ENCODE peak calls at places on chromosome 9, in four cellular contexts. G, P, J and E are unnamed samples.

GRCh38 chr9:7154650-7155049 is 396.9 kb downstream of the KDM4C start:
- DNase-seq in G (no peak), P (no peak), J (no peak), E (no peak)

GRCh38 chr9:105911104-105911911 is 217.0 kb downstream of the TMEM38B start:
- DNase-seq in G (no peak), J (no peak), P (no peak), E (no peak)

GRCh38 chr9:38445154-38446043 is 21.1 kb upstream of the IGFBPL1 start:
- DNase-seq in G (no peak), P (no peak), J (no peak), E (no peak)

GRCh38 chr9:126411225-126411947 is 84.8 kb downstream of the MVB12B start:
- DNase-seq in P (no peak), G (no peak), J (no peak), E (no peak)

GRCh38 chr9:134492281-134492691 is 149.3 kb upstream of the COL5A1 start:
- DNase-seq in G (no peak), J (no peak), P (no peak), E (no peak)

GRCh38 chr9:123682746-123683145 is 247.2 kb downstream of the DENND1A start:
- DNase-seq in G (no peak), P (no peak), J (no peak), E (no peak)

GRCh38 chr9:135165003-135165711 is 77.7 kb downstream of the OLFM1 start:
- DNase-seq in J (no peak), G (no peak), P (no peak), E (no peak)

GRCh38 chr9:115367780-115368179 is 249.8 kb upstream of the TNC start:
- DNase-seq in G (no peak), P (no peak), J (no peak), E (no peak)

GRCh38 chr9:83013867-83014605 is 48.9 kb downstream of the RASEF start:
- DNase-seq in P (no peak), J (no peak), G (no peak), E (no peak)

GRCh38 chr9:133167096-133167695 is 3.5 kb upstream of the GBGT1 start:
- DNase-seq in P (no peak), G (no peak), J (no peak), E (no peak)

GRCh38 chr9:87354176-87354575 is 143.5 kb upstream of the DAPK1 start:
- DNase-seq in P (no peak), G (no peak), J (no peak), E (no peak)

GRCh38 chr9:14356376-14356775 is 42.4 kb upstream of the NFIB start:
- DNase-seq in P (no peak), G (no peak), J (no peak), E (no peak)

GRCh38 chr9:133969681-133970580 is 22.2 kb downstream of the VAV2 start:
- DNase-seq in P (no peak), G (no peak), J (no peak), E (no peak)

GRCh38 chr9:115884846-115885245 is 268.7 kb upstream of the PAPPA start:
- DNase-seq in J (no peak), G (no peak), P (no peak), E (no peak)

GRCh38 chr9:18261143-18261542 is 212.8 kb upstream of the ADAMTSL1 start:
- DNase-seq in J (no peak), P (no peak), G (no peak), E (no peak)

GRCh38 chr9:36148652-36149051 is 12.1 kb downstream of the GLIPR2 start:
- DNase-seq in P (peak), J (peak), G (peak), E (peak)

GRCh38 chr9:70873506-70873905 is 247.9 kb downstream of the TRPM3 start:
- DNase-seq in J (no peak), G (no peak), P (no peak), E (no peak)

GRCh38 chr9:131608469-131609115 is 63.3 kb downstream of the PRRT1B start:
- DNase-seq in G (no peak), P (no peak), J (no peak), E (no peak)

GRCh38 chr9:122356627-122357026 is 14.2 kb upstream of the PTGS1 start:
- DNase-seq in J (no peak), G (no peak), P (no peak), E (no peak)

GRCh38 chr9:94746541-94747505 is 20.3 kb downstream of the AOPEP start:
- DNase-seq in P (no peak), J (no peak), G (no peak), E (no peak)

GRCh38 chr9:130858734-130859705 is 24.0 kb downstream of the ABL1 start:
- DNase-seq in G (no peak), P (no peak), J (no peak), E (no peak)

GRCh38 chr9:30197954-30198353 is 2186.5 kb upstream of the ACO1 start:
- DNase-seq in G (no peak), J (peak), P (no peak), E (no peak)

GRCh38 chr9:71485306-71485705 is 283.0 kb downstream of the CEMIP2 start:
- DNase-seq in P (no peak), J (no peak), G (no peak), E (no peak)

GRCh38 chr9:129411501-129412175 is 209.3 kb downstream of the C9orf50 start:
- DNase-seq in G (no peak), P (no peak), J (no peak), E (no peak)

GRCh38 chr9:19451240-19452087 is 42.7 kb downstream of the ACER2 start:
- DNase-seq in G (no peak), P (no peak), J (no peak), E (no peak)

GRCh38 chr9:90805006-90805993 is 3.7 kb downstream of the SYK start:
- DNase-seq in P (no peak), J (peak), G (no peak), E (no peak)

GRCh38 chr9:128420060-128420650 is 502 bp upstream of the CERCAM start:
- DNase-seq in J (peak), P (peak), G (peak), E (peak)

GRCh38 chr9:12085401-12085800 is 607.8 kb upstream of the TYRP1 start:
- DNase-seq in G (no peak), P (no peak), J (no peak), E (no peak)

GRCh38 chr9:136596630-136597031 is 50.8 kb upstream of the NOTCH1 start:
- DNase-seq in P (no peak), J (no peak), G (no peak), E (no peak)

GRCh38 chr9:42852133-42852532 is 668.7 kb downstream of the SPATA31A6 start:
- DNase-seq in G (no peak), P (no peak), J (peak), E (no peak)

GRCh38 chr9:112012026-112012902 is 115.7 kb downstream of the UGCG start:
- DNase-seq in J (peak), G (no peak), P (no peak), E (no peak)

GRCh38 chr9:8718121-8718725 is 918.6 kb upstream of the DMAC1 start:
- DNase-seq in G (no peak), J (no peak), P (no peak), E (no peak)

GRCh38 chr9:14165376-14166035 is 148.4 kb downstream of the NFIB start:
- DNase-seq in P (no peak), J (no peak), G (no peak), E (no peak)

GRCh38 chr9:102434545-102434944 is 560.6 kb upstream of the CYLC2 start:
- DNase-seq in P (no peak), G (no peak), J (no peak), E (no peak)

GRCh38 chr9:8224381-8224791 is 424.8 kb upstream of the DMAC1 start:
- DNase-seq in J (no peak), G (no peak), P (no peak), E (no peak)

GRCh38 chr9:132820545-132820944 is 57.5 kb downstream of the AK8 start:
- DNase-seq in G (no peak), J (no peak), P (no peak), E (no peak)